ENCODE peak calls at places on chromosomes 1 and 21, in five cellular contexts. W is IMR-90, Y is K562, J is ovary, B is stomach. H is an unnamed sample. For H3K4me1 and H3K36me3, the result is how much of the 10 kb centered on the place peaks cover.

GRCh38 chr1:59232209-59232608 is 64.7 kb upstream of the FGGY start:
- DNase-seq in J (no peak), B (peak), Y (no peak), W (peak), H (no peak)

GRCh38 chr1:17293681-17294415 is 14.1 kb upstream of the PADI4 start:
- DNase-seq in Y (no peak), B (no peak), J (no peak), W (no peak), H (no peak)

GRCh38 chr1:14968251-14968812 is 185.2 kb upstream of the TMEM51 start:
- DNase-seq in J (no peak), Y (no peak), B (no peak), W (peak), H (peak)

GRCh38 chr1:70008658-70009057 is 196.7 kb downstream of the LRRC40 start:
- DNase-seq in J (no peak), Y (no peak), W (no peak), B (no peak), H (no peak)

GRCh38 chr1:218425647-218426342 is 80.7 kb downstream of the TGFB2 start:
- DNase-seq in W (peak), Y (no peak), B (no peak), J (no peak), H (no peak)

GRCh38 chr1:186418503-186418902 is 42.4 kb downstream of the PDC start:
- DNase-seq in J (no peak), B (no peak), W (peak), Y (no peak), H (no peak)

GRCh38 chr1:18633428-18634155 is 2.9 kb downstream of the PAX7 start:
- DNase-seq in J (no peak), Y (no peak), W (no peak), B (no peak), H (no peak)

GRCh38 chr1:228034954-228035837 is 28.4 kb downstream of the WNT3A start:
- DNase-seq in B (no peak), J (no peak), Y (no peak), W (no peak), H (no peak)

GRCh38 chr1:147618077-147618569 is 52.2 kb downstream of the ACP6 start:
- DNase-seq in B (no peak), J (no peak), Y (no peak), W (peak), H (no peak)

GRCh38 chr1:161736332-161736969 is 13.1 kb upstream of the DUSP12 start:
- DNase-seq in J (no peak), B (no peak), Y (no peak), W (peak), H (no peak)

GRCh38 chr1:220877348-220878095 is 1.7 kb upstream of the HLX start:
- DNase-seq in Y (no peak), W (no peak), J (no peak), B (no peak), H (no peak)

GRCh38 chr1:219544163-219544846 is 68.6 kb downstream of the ZC3H11B start:
- DNase-seq in B (no peak), W (no peak), J (no peak), Y (no peak), H (no peak)

GRCh38 chr1:47113178-47113577 is 24.1 kb upstream of the CYP4A22 start:
- DNase-seq in J (no peak), W (no peak), B (no peak), Y (no peak), H (no peak)

GRCh38 chr21:16040601-16041000 is 310.8 kb downstream of the USP25 start:
- DNase-seq in J (no peak), Y (no peak), W (peak), B (no peak), H (no peak)

GRCh38 chr1:108053291-108054023 is 88.5 kb upstream of the VAV3 start:
- DNase-seq in B (no peak), Y (no peak), J (no peak), W (peak), H (no peak)

GRCh38 chr1:85579619-85580018 is 942 bp upstream of the CCN1 start:
- DNase-seq in B (no peak), W (peak), Y (no peak), J (peak), H (peak)

GRCh38 chr1:192158181-192158580 is at the start of gene RGS18:
- DNase-seq in W (peak), Y (no peak), J (no peak), B (no peak), H (no peak)

GRCh38 chr1:179706339-179706941 is 36.7 kb upstream of the FAM163A start:
- DNase-seq in W (peak), J (peak), Y (peak), B (peak), H (peak)

GRCh38 chr1:200118779-200119505 is 91.4 kb downstream of the NR5A2 start:
- DNase-seq in B (no peak), W (no peak), Y (no peak), J (no peak), H (no peak)

GRCh38 chr21:45769239-45769758 is 125.8 kb downstream of the PCBP3 start:
- DNase-seq in J (no peak), B (no peak), Y (no peak), W (no peak), H (no peak)

GRCh38 chr1:28110555-28110954 is 22.1 kb upstream of the EYA3 start:
- DNase-seq in B (no peak), J (no peak), W (peak), Y (no peak), H (no peak)

GRCh38 chr1:32928285-32928684 is 27.1 kb upstream of the TMEM54 start:
- DNase-seq in J (no peak), Y (no peak), W (no peak), B (no peak), H (no peak)

GRCh38 chr21:27346041-27346448 is 379.2 kb upstream of the ADAMTS5 start:
- DNase-seq in W (peak), B (no peak), J (no peak), Y (no peak), H (no peak)

GRCh38 chr21:35048183-35048601 is 910 bp downstream of the RUNX1 start:
- DNase-seq in B (no peak), Y (no peak), J (no peak), W (no peak), H (no peak)

GRCh38 chr1:206635983-206636354 is 633 bp downstream of the DYRK3 start:
- DNase-seq in W (no peak), Y (no peak), J (no peak), B (no peak), H (no peak)

GRCh38 chr1:206637605-206638004 is 2.3 kb downstream of the DYRK3 start:
- DNase-seq in W (no peak), B (no peak), Y (no peak), J (no peak), H (no peak)

GRCh38 chr1:206635080-206635982 is at the start of gene DYRK3:
- DNase-seq in J (peak), B (peak), W (peak), Y (peak), H (peak)

GRCh38 chr1:206633708-206634121 is 1.6 kb upstream of the DYRK3 start:
- DNase-seq in Y (no peak), W (peak), J (peak), B (no peak), H (peak)

DNA sequence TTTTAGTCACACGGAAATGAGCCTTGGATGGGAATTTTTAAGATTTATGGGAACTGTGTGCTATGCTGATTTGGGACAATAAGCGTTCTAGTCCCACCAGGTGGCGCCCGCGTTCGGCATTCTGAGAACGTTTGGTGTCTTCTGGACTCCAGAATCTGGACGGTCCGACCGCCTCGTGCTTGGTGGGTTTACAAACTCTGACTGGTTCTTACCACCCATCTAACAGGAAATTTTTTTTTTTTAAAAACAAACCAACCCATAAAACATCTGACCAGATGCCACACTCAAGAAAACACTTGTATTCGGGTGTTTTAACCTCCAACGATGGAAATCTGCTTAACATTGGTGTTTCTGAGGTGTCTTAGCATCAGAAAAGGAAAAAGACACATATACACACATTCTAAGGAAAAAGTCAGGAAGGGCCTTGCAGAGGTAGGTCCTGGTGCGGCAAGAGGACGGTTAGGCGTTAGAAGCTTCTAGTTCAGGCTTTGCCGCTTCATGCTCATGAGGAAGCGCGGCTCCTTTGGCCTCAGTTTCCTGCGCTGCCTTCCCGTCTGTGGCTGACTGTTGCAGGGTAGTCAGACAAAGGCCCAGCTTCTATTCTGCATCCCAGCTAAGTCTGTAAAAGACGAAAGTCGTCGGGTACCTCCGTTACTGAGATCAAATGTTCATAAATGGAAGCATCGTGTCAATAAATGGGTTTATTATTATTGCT is 814 bp upstream of the DYRK3 start:
- DNase-seq in W (peak), B (peak), J (peak), Y (peak), H (peak)
- H3K4me1 ChIP-seq in W (under half), B (under half), J (under half), Y (under half), H (under half)

DNA sequence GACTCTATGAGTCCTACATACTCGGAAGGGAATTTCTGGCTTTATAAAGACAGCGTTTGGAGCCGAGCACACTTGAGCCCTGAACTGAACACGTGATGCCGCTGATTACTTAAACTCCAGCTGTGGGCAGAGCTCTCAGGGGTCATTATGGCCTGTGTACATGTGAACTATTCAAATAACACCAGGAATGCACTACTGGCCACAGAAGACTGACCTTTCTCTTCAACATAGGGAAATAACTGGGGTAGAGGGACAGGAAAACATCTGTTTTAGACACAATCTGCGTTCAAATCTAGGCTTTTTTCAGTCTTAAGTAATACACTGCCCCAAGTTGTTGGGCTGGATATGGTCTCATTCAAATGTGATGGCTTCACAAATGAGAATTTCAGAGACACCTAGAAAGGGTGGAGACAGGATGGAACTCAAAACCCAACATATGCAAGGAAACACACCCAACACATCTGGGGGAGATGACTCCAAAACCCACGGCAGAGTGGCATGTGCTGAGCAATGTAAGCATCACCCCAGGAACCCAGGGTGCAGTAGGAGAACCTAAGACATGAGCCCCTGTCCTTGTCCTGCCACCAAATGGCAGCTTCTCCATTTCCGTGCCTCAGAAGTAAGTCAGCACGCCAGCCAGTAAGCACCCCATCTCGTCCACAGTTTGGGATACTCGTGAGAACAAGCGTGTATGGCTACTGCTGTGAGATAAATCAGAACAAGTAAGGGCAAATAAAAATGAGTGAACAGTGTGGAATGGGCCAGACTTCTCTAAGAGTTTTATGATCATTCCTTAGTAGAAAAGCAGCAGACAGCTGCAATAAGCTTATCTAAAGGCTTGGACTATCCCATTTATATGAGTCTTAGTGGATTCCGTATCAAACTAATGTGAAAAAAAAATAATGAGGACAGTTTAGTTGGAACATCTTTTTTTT is 24.9 kb downstream of the NID1 start:
- DNase-seq in W (peak), Y (no peak), J (no peak), B (no peak), H (peak)
- TF ChIP-seq POLR2A in W (no peak), Y (no peak), J (no peak), B (no peak), H (no peak)

DNA sequence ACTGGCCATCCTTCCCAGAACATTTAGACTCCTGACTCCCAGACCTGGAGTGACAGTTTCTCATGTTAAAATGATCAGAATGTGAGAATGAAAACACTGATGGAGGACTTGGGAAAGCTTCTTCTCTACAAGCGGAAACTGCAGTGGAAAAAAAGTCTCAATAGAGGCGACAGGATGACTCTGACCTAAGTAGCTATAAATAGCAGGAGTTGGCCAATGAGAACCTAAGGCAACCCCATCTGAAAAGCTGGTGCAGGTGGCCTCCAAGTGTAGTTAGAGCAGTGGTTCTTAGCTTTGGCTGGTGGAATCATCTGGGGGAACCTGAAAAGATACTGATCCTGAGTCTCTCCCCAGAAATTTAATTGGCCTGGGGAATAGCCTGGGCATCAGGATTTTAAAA is 44.2 kb upstream of the EXOSC10 start:
- DNase-seq in B (no peak), Y (no peak), W (no peak), J (no peak), H (no peak)
- H3K36me3 ChIP-seq in B (half or more), Y (half or more), W (under half), J (under half), H (under half)

GRCh38 chr1:13754510-13755103 is 54.6 kb downstream of the PRDM2 start:
- DNase-seq in B (no peak), W (peak), J (no peak), Y (no peak), H (no peak)
- H3K4me1 ChIP-seq in B (half or more), W (under half), J (under half), Y (under half), H (under half)

GRCh38 chr1:235067396-235068154 is 61.1 kb downstream of the TOMM20 start:
- DNase-seq in B (peak), Y (no peak), J (no peak), W (peak), H (peak)
- TF ChIP-seq POLR2A in B (no peak), Y (no peak), J (no peak), W (no peak), H (no peak)

GRCh38 chr1:113751114-113751513 is 8.2 kb downstream of the PHTF1 start:
- DNase-seq in J (no peak), Y (no peak), B (no peak), W (no peak), H (no peak)
- H3K36me3 ChIP-seq in J (under half), Y (half or more), B (under half), W (under half), H (under half)

GRCh38 chr1:41622859-41623732 is 138.6 kb upstream of the EDN2 start:
- DNase-seq in J (no peak), W (peak), B (no peak), Y (no peak), H (no peak)
- H3K4me1 ChIP-seq in J (under half), W (under half), B (under half), Y (under half), H (under half)

H was measured in uterus.